ENCODE peak calls at places on chromosomes 16 and 17, in five cellular contexts. One of them, this sample, is unnamed.

GRCh38 chr16:70577256-70577698 is 53.7 kb downstream of the SF3B3 start:
- DNase-seq in sigmoid colon: peak; percentile 65
- DNase-seq in transverse colon: no peak
- DNase-seq in heart left ventricle: peak; percentile 21
- DNase-seq in breast epithelium: peak; percentile 94
- DNase-seq in this sample: no peak

GRCh38 chr17:2195729-2196128 is 107.9 kb downstream of the SMG6 start:
- DNase-seq in sigmoid colon: no peak
- DNase-seq in transverse colon: no peak
- DNase-seq in breast epithelium: no peak
- DNase-seq in heart left ventricle: no peak
- DNase-seq in this sample: no peak

GRCh38 chr16:27245276-27246231 is 23.0 kb downstream of the NSMCE1 start:
- DNase-seq in breast epithelium: peak; percentile 15
- DNase-seq in transverse colon: no peak
- DNase-seq in heart left ventricle: no peak
- DNase-seq in sigmoid colon: peak; percentile 89
- DNase-seq in this sample: no peak

GRCh38 chr17:65100316-65101140 is 36.6 kb upstream of the RGS9 start:
- DNase-seq in heart left ventricle: peak; percentile 91
- DNase-seq in transverse colon: peak; percentile 89
- DNase-seq in breast epithelium: peak; percentile 75
- DNase-seq in sigmoid colon: peak; percentile 93
- DNase-seq in this sample: peak; percentile 97

GRCh38 chr16:77782694-77783093 is 5.7 kb upstream of the VAT1L start:
- DNase-seq in sigmoid colon: no peak
- DNase-seq in heart left ventricle: no peak
- DNase-seq in transverse colon: no peak
- DNase-seq in breast epithelium: no peak
- DNase-seq in this sample: no peak

GRCh38 chr17:11986179-11986938 is 10.9 kb downstream of the ZNF18 start:
- DNase-seq in sigmoid colon: no peak
- DNase-seq in transverse colon: no peak
- DNase-seq in breast epithelium: no peak
- DNase-seq in heart left ventricle: no peak
- DNase-seq in this sample: no peak

GRCh38 chr16:75078886-75079285 is 37.7 kb downstream of the LDHD start:
- DNase-seq in breast epithelium: no peak
- DNase-seq in heart left ventricle: no peak
- DNase-seq in transverse colon: no peak
- DNase-seq in sigmoid colon: no peak
- DNase-seq in this sample: no peak

GRCh38 chr17:52138350-52138749 is 20.2 kb downstream of the CA10 start:
- DNase-seq in heart left ventricle: no peak
- DNase-seq in transverse colon: no peak
- DNase-seq in sigmoid colon: no peak
- DNase-seq in breast epithelium: no peak
- DNase-seq in this sample: no peak

GRCh38 chr17:35804658-35805192 is 4.6 kb upstream of the TAF15 start:
- DNase-seq in heart left ventricle: no peak
- DNase-seq in breast epithelium: no peak
- DNase-seq in transverse colon: peak; percentile 50
- DNase-seq in sigmoid colon: peak; percentile 73
- DNase-seq in this sample: no peak

GRCh38 chr16:89890200-89890599 is 16.8 kb downstream of the TCF25 start:
- DNase-seq in sigmoid colon: no peak
- DNase-seq in transverse colon: no peak
- DNase-seq in heart left ventricle: no peak
- DNase-seq in breast epithelium: no peak
- DNase-seq in this sample: no peak

GRCh38 chr16:89890886-89891657 is 17.7 kb downstream of the TCF25 start:
- DNase-seq in breast epithelium: no peak
- DNase-seq in sigmoid colon: no peak
- DNase-seq in transverse colon: no peak
- DNase-seq in heart left ventricle: peak; percentile 34
- DNase-seq in this sample: no peak

GRCh38 chr16:89892635-89893034 is 19.2 kb downstream of the TCF25 start:
- DNase-seq in heart left ventricle: no peak
- DNase-seq in transverse colon: no peak
- DNase-seq in breast epithelium: no peak
- DNase-seq in sigmoid colon: no peak
- DNase-seq in this sample: no peak

GRCh38 chr16:89893642-89894548 is 20.5 kb downstream of the TCF25 start:
- DNase-seq in sigmoid colon: no peak
- DNase-seq in transverse colon: no peak
- DNase-seq in heart left ventricle: no peak
- DNase-seq in breast epithelium: no peak
- DNase-seq in this sample: no peak

DNA sequence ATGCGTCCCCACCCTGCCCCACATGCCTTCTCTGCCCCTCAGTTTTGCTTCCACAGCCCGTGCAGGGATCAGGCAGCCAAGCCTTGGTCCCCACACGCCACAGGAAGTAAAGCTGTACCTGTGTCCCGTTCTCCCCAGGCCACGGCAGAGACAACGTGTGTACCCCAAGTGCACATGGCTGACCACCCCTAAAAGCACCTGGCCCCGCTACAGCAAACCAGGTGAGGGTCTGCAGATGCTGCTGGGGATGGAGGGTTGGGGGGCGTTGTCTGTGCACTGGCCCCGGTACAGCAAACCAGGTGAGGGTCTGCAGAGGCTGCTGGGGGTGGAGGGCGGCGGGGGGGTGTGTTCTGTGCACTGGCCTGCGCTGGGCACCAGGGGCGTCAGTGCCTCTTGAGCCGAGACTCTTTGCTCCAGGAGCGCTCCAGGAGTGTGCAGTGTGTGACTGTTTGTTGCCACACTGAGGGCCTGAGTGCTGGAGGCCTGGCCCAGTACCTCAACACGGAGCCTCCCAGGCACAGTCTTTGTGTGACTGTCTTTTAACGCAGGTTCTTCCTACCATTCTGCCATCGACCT is 18.8 kb downstream of the TCF25 start:
- DNase-seq in heart left ventricle: no peak
- DNase-seq in breast epithelium: no peak
- DNase-seq in transverse colon: no peak
- DNase-seq in sigmoid colon: no peak
- DNase-seq in this sample: no peak
- TF ChIP-seq POLR2A in heart left ventricle: no peak
- TF ChIP-seq POLR2A in breast epithelium: no peak
- TF ChIP-seq POLR2A in transverse colon: no peak
- TF ChIP-seq POLR2A in sigmoid colon: no peak
- TF ChIP-seq POLR2A in this sample: no peak

DNA sequence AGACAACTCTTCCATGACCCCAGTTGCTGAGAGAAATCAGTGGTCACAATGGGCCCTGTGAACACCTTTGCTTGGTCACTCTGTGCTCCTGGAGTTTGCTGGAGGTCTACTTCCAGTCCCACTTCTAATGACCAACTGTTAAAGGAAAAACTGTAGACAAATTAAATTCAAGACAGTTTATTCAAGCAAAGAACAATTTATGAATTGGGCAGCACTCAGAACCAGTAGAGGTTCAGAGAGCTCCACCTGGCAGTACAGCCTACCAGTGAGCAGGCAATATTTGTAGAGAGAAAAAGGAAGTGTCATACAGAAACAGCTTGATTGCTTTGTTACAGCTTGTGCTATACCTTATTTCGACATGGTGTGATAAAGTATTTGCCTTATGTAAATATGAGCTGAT is 116.5 kb downstream of the HS3ST3B1 start:
- DNase-seq in sigmoid colon: no peak
- DNase-seq in heart left ventricle: no peak
- DNase-seq in breast epithelium: no peak
- DNase-seq in transverse colon: no peak
- DNase-seq in this sample: no peak
- H3K27ac ChIP-seq in sigmoid colon: no peak overlapping the region
- H3K27ac ChIP-seq in heart left ventricle: no peak overlapping the region
- H3K27ac ChIP-seq in breast epithelium: no peak overlapping the region
- H3K27ac ChIP-seq in transverse colon: no peak overlapping the region
- H3K27ac ChIP-seq in this sample: no peak overlapping the region

DNA sequence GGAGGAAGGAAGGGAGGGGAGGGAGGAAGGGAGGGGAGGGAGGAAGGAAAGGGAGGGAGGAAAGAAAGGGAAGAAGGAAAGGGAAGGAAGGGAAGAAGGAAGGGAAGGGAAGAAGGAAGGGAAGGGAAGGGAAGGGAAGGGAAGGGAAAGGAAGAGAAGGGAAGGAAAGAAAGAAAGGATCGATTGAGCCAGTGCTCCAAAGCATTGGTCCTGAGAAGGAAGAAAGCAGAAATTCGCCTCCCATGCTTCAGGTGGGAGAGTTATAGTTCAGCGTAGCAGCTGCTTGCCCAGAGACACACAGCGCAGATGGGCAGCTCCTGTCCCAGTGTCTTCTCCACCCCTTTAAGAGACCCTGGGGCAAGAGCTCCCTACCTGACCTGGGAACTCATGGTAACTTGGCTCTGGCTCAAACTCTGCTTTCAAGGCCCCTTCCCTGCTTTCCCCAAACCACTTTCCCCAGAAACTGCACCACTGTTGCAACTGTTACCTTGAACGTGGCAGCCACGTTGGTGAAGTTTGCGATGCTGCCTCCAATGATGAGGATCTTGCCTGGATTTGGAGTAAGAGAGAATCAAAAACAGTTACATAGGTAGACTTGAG is 14.4 kb downstream of the ACLY start:
- DNase-seq in sigmoid colon: no peak
- DNase-seq in breast epithelium: no peak
- DNase-seq in transverse colon: no peak
- DNase-seq in heart left ventricle: no peak
- DNase-seq in this sample: no peak
- H3K4me1 ChIP-seq in sigmoid colon: no peaks in the 10 kb centered on the region
- H3K4me1 ChIP-seq in breast epithelium: no peaks in the 10 kb centered on the region
- H3K4me1 ChIP-seq in transverse colon: no peaks in the 10 kb centered on the region
- H3K4me1 ChIP-seq in heart left ventricle: no peaks in the 10 kb centered on the region
- H3K4me1 ChIP-seq in this sample: peaks cover 9% of the 10 kb centered on the region

GRCh38 chr17:55302407-55302787 is 37.6 kb downstream of the HLF start:
- DNase-seq in transverse colon: no peak
- DNase-seq in heart left ventricle: no peak
- DNase-seq in sigmoid colon: no peak
- DNase-seq in breast epithelium: no peak
- DNase-seq in this sample: no peak

GRCh38 chr17:55303008-55303493 is 38.3 kb downstream of the HLF start:
- DNase-seq in transverse colon: no peak
- DNase-seq in heart left ventricle: no peak
- DNase-seq in sigmoid colon: no peak
- DNase-seq in breast epithelium: no peak
- DNase-seq in this sample: no peak

GRCh38 chr17:55299890-55300289 is 35.1 kb downstream of the HLF start:
- DNase-seq in heart left ventricle: no peak
- DNase-seq in breast epithelium: no peak
- DNase-seq in transverse colon: no peak
- DNase-seq in sigmoid colon: no peak
- DNase-seq in this sample: no peak

GRCh38 chr17:55300479-55301290 is 35.9 kb downstream of the HLF start:
- DNase-seq in heart left ventricle: no peak
- DNase-seq in sigmoid colon: no peak
- DNase-seq in breast epithelium: no peak
- DNase-seq in transverse colon: no peak
- DNase-seq in this sample: no peak

GRCh38 chr17:55301521-55302406 is 37.0 kb downstream of the HLF start:
- DNase-seq in transverse colon: no peak
- DNase-seq in heart left ventricle: no peak
- DNase-seq in sigmoid colon: no peak
- DNase-seq in breast epithelium: no peak
- DNase-seq in this sample: no peak
- TF ChIP-seq POLR2A in transverse colon: no peak
- TF ChIP-seq POLR2A in heart left ventricle: no peak
- TF ChIP-seq POLR2A in sigmoid colon: no peak
- TF ChIP-seq POLR2A in breast epithelium: no peak
- TF ChIP-seq POLR2A in this sample: no peak

GRCh38 chr17:58334661-58335060 is 6.1 kb upstream of the TSPOAP1 start:
- DNase-seq in heart left ventricle: no peak
- DNase-seq in sigmoid colon: peak; percentile 56
- DNase-seq in transverse colon: no peak
- DNase-seq in breast epithelium: no peak
- DNase-seq in this sample: peak; percentile 78

GRCh38 chr17:58333396-58334207 is 5.0 kb upstream of the TSPOAP1 start:
- DNase-seq in breast epithelium: no peak
- DNase-seq in sigmoid colon: no peak
- DNase-seq in transverse colon: no peak
- DNase-seq in heart left ventricle: no peak
- DNase-seq in this sample: peak; percentile 77

GRCh38 chr17:58335779-58336455 is 7.3 kb upstream of the TSPOAP1 start:
- DNase-seq in heart left ventricle: no peak
- DNase-seq in sigmoid colon: peak; percentile 58
- DNase-seq in breast epithelium: peak; percentile 65
- DNase-seq in transverse colon: peak; percentile 70
- DNase-seq in this sample: peak; percentile 90

GRCh38 chr17:58336456-58337094 is 8.0 kb upstream of the TSPOAP1 start:
- DNase-seq in sigmoid colon: peak; percentile 72
- DNase-seq in transverse colon: no peak
- DNase-seq in breast epithelium: no peak
- DNase-seq in heart left ventricle: peak; percentile 51
- DNase-seq in this sample: peak; percentile 77

DNA sequence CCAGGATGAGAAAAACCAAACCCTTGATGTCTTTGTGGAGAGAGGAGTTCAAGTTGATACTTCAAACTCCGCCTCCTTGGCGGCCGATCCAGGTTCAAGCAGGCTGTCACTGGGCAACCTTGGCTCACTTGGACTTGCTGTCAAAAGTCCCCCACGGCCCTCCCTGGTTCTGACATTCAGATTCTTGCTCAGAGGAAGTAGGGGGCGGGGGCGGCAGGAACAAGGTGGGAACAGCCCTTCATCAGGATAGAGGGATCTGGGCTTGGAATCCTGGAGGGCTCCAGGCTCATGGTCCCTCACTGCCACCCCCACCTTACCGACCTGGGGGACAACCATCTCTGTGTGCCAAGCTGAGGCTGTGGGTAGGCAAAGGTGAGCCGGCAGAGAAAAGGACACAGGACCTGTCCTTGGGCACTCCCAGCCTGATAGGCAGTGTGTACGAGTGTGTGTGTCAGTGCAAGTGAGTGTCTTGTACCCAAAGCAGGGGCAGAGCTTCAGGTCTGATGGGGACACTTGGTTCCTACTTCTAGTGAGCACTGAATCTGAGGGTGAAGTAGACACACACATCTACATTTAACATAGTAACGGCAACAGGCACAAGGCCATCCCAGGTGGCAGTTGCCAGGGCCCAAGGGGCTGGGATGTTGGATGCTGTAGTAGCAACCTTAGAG is 6.6 kb upstream of the TSPOAP1 start:
- DNase-seq in heart left ventricle: no peak
- DNase-seq in sigmoid colon: peak; percentile 64
- DNase-seq in breast epithelium: no peak
- DNase-seq in transverse colon: no peak
- DNase-seq in this sample: peak; percentile 83
- H3K27ac ChIP-seq in heart left ventricle: peak overlapping the region; percentile 100
- H3K27ac ChIP-seq in sigmoid colon: peak overlapping the region; percentile 88
- H3K27ac ChIP-seq in breast epithelium: peak overlapping the region; percentile 89
- H3K27ac ChIP-seq in transverse colon: peak overlapping the region; percentile 96
- H3K27ac ChIP-seq in this sample: peak overlapping the region; percentile 99

GRCh38 chr16:29029168-29029994 is 44.5 kb downstream of the LAT start:
- DNase-seq in heart left ventricle: no peak
- DNase-seq in breast epithelium: no peak
- DNase-seq in sigmoid colon: peak; percentile 59
- DNase-seq in transverse colon: no peak
- DNase-seq in this sample: peak; percentile 76
- H3K4me1 ChIP-seq in heart left ventricle: no peaks in the 10 kb centered on the region
- H3K4me1 ChIP-seq in breast epithelium: no peaks in the 10 kb centered on the region
- H3K4me1 ChIP-seq in sigmoid colon: no peaks in the 10 kb centered on the region
- H3K4me1 ChIP-seq in transverse colon: no peaks in the 10 kb centered on the region
- H3K4me1 ChIP-seq in this sample: no peaks in the 10 kb centered on the region